ENCODE peak calls at places on chromosome 4, in six cellular contexts. F, C, J, D, K and Y are unnamed samples.

GRCh38 chr4:129345680-129346079 is 249.7 kb downstream of the C4orf33 start:
- DNase-seq in F (no peak), J (no peak), D (no peak), K (no peak), C (no peak), Y (no peak)

GRCh38 chr4:17273047-17273446 is 238.8 kb downstream of the QDPR start:
- DNase-seq in J (no peak), D (no peak), F (no peak), C (no peak), K (no peak), Y (no peak)

GRCh38 chr4:86482296-86482695 is 111.8 kb upstream of the PTPN13 start:
- DNase-seq in J (no peak), C (no peak), D (no peak), F (no peak), K (no peak), Y (peak)

GRCh38 chr4:173288296-173288695 is 45.9 kb downstream of the HMGB2 start:
- DNase-seq in J (peak), C (peak), K (peak), D (peak), F (peak), Y (peak)

GRCh38 chr4:169925678-169926077 is 100.5 kb downstream of the MFAP3L start:
- DNase-seq in F (no peak), J (no peak), D (no peak), C (no peak), K (no peak), Y (no peak)

GRCh38 chr4:163063891-163064290 is 102.8 kb downstream of the NAF1 start:
- DNase-seq in D (no peak), C (no peak), J (no peak), K (no peak), F (peak), Y (no peak)

GRCh38 chr4:105399535-105400161 is 74.2 kb downstream of the PPA2 start:
- DNase-seq in D (no peak), K (no peak), J (no peak), F (peak), C (no peak), Y (no peak)

GRCh38 chr4:47926667-47927258 is 12.4 kb upstream of the NFXL1 start:
- DNase-seq in F (peak), K (peak), J (peak), C (peak), D (no peak), Y (peak)

GRCh38 chr4:54678826-54679225 is 21.1 kb downstream of the KIT start:
- DNase-seq in J (no peak), C (no peak), D (no peak), F (no peak), K (no peak), Y (peak)

GRCh38 chr4:139014391-139015268 is 951 bp upstream of the NOCT start:
- DNase-seq in J (peak), F (peak), K (peak), C (peak), D (peak), Y (peak)

GRCh38 chr4:100014616-100015015 is 64.5 kb upstream of the H2AZ1 start:
- DNase-seq in K (no peak), D (no peak), J (no peak), C (no peak), F (no peak), Y (no peak)

GRCh38 chr4:6162885-6163284 is 37.5 kb downstream of the JAKMIP1 start:
- DNase-seq in D (no peak), J (peak), C (no peak), K (no peak), F (no peak), Y (no peak)

GRCh38 chr4:81946996-81947395 is 426.8 kb downstream of the HNRNPD start:
- DNase-seq in F (no peak), J (no peak), C (no peak), D (no peak), K (no peak), Y (peak)

GRCh38 chr4:97367878-97368277 is 775.4 kb downstream of the STPG2 start:
- DNase-seq in C (no peak), K (no peak), F (peak), D (no peak), J (no peak), Y (no peak)

GRCh38 chr4:97664741-97665140 is 478.5 kb downstream of the STPG2 start:
- DNase-seq in J (no peak), K (no peak), C (no peak), D (no peak), F (no peak), Y (no peak)

GRCh38 chr4:154954117-154954516 is 173.0 kb downstream of the RBM46 start:
- DNase-seq in D (no peak), C (no peak), K (no peak), J (no peak), F (no peak), Y (no peak)

GRCh38 chr4:47213539-47213938 is 182.2 kb downstream of the GABRB1 start:
- DNase-seq in K (no peak), D (no peak), C (no peak), J (no peak), F (no peak), Y (no peak)

GRCh38 chr4:7155611-7156071 is 36.7 kb upstream of the SORCS2 start:
- DNase-seq in C (no peak), F (no peak), J (no peak), K (no peak), D (no peak), Y (no peak)

GRCh38 chr4:145709843-145710242 is 29.9 kb downstream of the C4orf51 start:
- DNase-seq in J (no peak), F (no peak), K (no peak), C (no peak), D (no peak), Y (no peak)

GRCh38 chr4:88897180-88897579 is 159.8 kb downstream of the FAM13A start:
- DNase-seq in F (no peak), K (no peak), C (no peak), D (no peak), J (no peak), Y (no peak)

GRCh38 chr4:815464-816146 is 10.3 kb downstream of the CPLX1 start:
- DNase-seq in J (no peak), D (no peak), C (no peak), K (peak), F (no peak), Y (no peak)

GRCh38 chr4:74039065-74039763 is 725 bp upstream of the CXCL3 start:
- DNase-seq in D (no peak), J (peak), F (no peak), K (no peak), C (no peak), Y (no peak)

GRCh38 chr4:2413821-2414610 is 4.4 kb downstream of the ZFYVE28 start:
- DNase-seq in J (no peak), F (no peak), D (no peak), K (no peak), C (no peak), Y (peak)

GRCh38 chr4:100977746-100978397 is 369.5 kb downstream of the PPP3CA start:
- DNase-seq in C (no peak), F (no peak), K (no peak), D (no peak), J (peak), Y (no peak)

GRCh38 chr4:99887837-99888236 is 6.4 kb downstream of the LAMTOR3 start:
- DNase-seq in C (no peak), K (no peak), D (no peak), J (no peak), F (no peak), Y (no peak)

GRCh38 chr4:57103051-57103450 is 7.1 kb downstream of the IGFBP7 start:
- DNase-seq in K (no peak), F (no peak), C (no peak), J (no peak), D (no peak), Y (peak)

GRCh38 chr4:93710847-93711430 is 117.6 kb upstream of the ATOH1 start:
- DNase-seq in K (no peak), J (no peak), F (no peak), D (no peak), C (no peak), Y (no peak)

GRCh38 chr4:124641715-124642380 is 70.7 kb downstream of the ANKRD50 start:
- DNase-seq in K (no peak), C (peak), J (no peak), D (no peak), F (peak), Y (no peak)

GRCh38 chr4:151933122-151933827 is 172.5 kb upstream of the GATB start:
- DNase-seq in J (no peak), K (no peak), C (no peak), F (no peak), D (no peak), Y (peak)

GRCh38 chr4:1566838-1567518 is 117.1 kb downstream of the FAM53A start:
- DNase-seq in K (no peak), D (no peak), F (no peak), C (no peak), J (peak), Y (peak)

GRCh38 chr4:52957220-52957686 is 95.1 kb downstream of the RASL11B start:
- DNase-seq in F (no peak), K (no peak), C (no peak), J (peak), D (no peak), Y (no peak)

GRCh38 chr4:156771171-156771837 is 200.3 kb downstream of the PDGFC start:
- DNase-seq in F (peak), C (no peak), D (no peak), K (peak), J (peak), Y (peak)

GRCh38 chr4:68109891-68110290 is 19.8 kb downstream of the TMPRSS11F start:
- DNase-seq in C (no peak), D (no peak), F (no peak), J (no peak), K (no peak), Y (no peak)
- TF ChIP-seq REST in C (no peak), D (no peak), F (no peak), J (no peak), K (no peak), Y (no peak)

GRCh38 chr4:55707507-55707906 is 71.4 kb upstream of the NMU start:
- DNase-seq in F (no peak), C (no peak), J (no peak), K (no peak), D (no peak), Y (no peak)

DNA sequence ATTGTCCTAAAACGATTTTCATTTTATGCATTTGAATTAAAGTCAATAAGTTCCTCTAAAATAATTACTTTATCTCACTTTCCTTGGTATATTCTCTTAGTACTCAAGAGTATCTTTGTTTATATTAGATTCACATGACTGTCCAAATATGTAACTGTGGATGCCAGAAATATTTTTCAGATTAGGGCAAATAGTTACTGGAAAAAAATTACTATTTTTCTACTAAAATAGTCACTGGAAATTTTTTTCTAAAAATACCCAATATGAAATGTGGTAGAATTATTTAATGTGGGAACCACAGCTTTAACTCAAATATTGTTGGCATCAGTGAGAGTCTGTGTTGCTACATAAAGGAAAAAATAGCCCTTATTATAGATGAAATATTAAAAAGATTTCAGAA is 70.4 kb upstream of the NMU start:
- DNase-seq in C (no peak), K (no peak), D (no peak), F (no peak), J (no peak), Y (no peak)
- H3K4me2 ChIP-seq in C (no peak), K (no peak), D (no peak), F (no peak), J (no peak), Y (no peak)

GRCh38 chr4:153483432-153484418 is 17.6 kb downstream of the TMEM131L start:
- DNase-seq in C (no peak), J (no peak), K (no peak), F (no peak), D (no peak), Y (no peak)
- TF ChIP-seq REST in C (no peak), J (no peak), K (no peak), F (no peak), D (no peak), Y (no peak)

DNA sequence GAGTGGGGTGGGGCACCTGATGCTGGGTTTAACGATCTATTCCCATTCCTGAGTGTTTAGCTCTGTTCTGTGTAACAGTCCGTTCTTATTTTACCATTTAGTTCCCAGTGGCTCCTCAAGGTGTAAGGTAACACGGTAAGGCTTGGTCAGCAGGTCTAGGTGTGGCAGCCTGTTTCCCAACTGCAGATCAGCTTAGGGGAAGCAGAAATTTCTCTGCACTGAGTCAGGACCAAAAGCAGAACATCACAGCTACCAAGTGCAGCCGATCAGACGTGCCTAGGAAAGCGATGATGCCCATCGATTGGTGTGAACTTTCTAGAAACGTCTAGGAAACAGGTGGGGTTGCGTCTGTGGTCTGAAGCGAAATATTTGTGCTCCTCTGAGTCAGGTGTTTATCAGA is 240.1 kb downstream of the STIM2 start:
- DNase-seq in C (no peak), F (no peak), D (no peak), K (no peak), J (no peak), Y (no peak)
- H3K4me2 ChIP-seq in C (no peak), F (no peak), D (no peak), K (no peak), J (no peak), Y (no peak)

GRCh38 chr4:158949094-158949493 is 153.8 kb upstream of the RAPGEF2 start:
- DNase-seq in K (no peak), C (no peak), F (no peak), J (no peak), D (no peak), Y (no peak)
- TF ChIP-seq REST in K (no peak), C (no peak), F (no peak), J (no peak), D (no peak), Y (no peak)